ENCODE peak calls at places on chromosome 5, in eight cellular contexts. I, D, S, A, E, G, M and K are unnamed samples.

GRCh38 chr5:107532182-107532878 is 138.4 kb downstream of the EFNA5 start:
- DNase-seq in I (no peak), D (no peak), S (no peak), A (no peak), E (no peak), G (no peak), M (no peak), K (no peak)

GRCh38 chr5:150155258-150156032 is at the start of gene PDGFRB:
- DNase-seq in I (no peak), D (no peak), S (peak), A (peak), E (peak), G (peak), M (peak), K (peak)

GRCh38 chr5:166772770-166773169 is 1518.7 kb upstream of the WWC1 start:
- DNase-seq in I (no peak), D (peak), S (no peak), A (no peak), E (no peak), G (peak), M (no peak), K (no peak)

GRCh38 chr5:37847978-37848425 is 8.2 kb upstream of the GDNF start:
- DNase-seq in I (no peak), D (no peak), S (no peak), A (no peak), E (no peak), G (peak), M (no peak), K (no peak)

GRCh38 chr5:180603076-180603591 is 11.8 kb upstream of the SCGB3A1 start:
- DNase-seq in I (no peak), D (no peak), S (no peak), A (no peak), E (no peak), G (no peak), M (no peak), K (no peak)

GRCh38 chr5:170436335-170436734 is 47.2 kb upstream of the KCNMB1 start:
- DNase-seq in I (no peak), D (no peak), S (no peak), A (no peak), E (no peak), G (no peak), M (no peak), K (no peak)

GRCh38 chr5:89756955-89757354 is 652.6 kb downstream of the CETN3 start:
- DNase-seq in I (no peak), D (no peak), S (no peak), A (no peak), E (no peak), G (no peak), M (no peak), K (no peak)

GRCh38 chr5:14665949-14666741 is 1.6 kb downstream of the OTULIN start:
- DNase-seq in I (peak), D (no peak), S (no peak), A (no peak), E (peak), G (no peak), M (no peak), K (no peak)

GRCh38 chr5:135553688-135554462 is 18.1 kb upstream of the NEUROG1 start:
- DNase-seq in I (no peak), D (no peak), S (peak), A (no peak), E (no peak), G (no peak), M (no peak), K (no peak)

GRCh38 chr5:170473642-170474041 is 30.2 kb upstream of the KCNIP1 start:
- DNase-seq in I (no peak), D (no peak), S (no peak), A (no peak), E (no peak), G (no peak), M (no peak), K (no peak)

GRCh38 chr5:116944171-116944570 is 369.5 kb upstream of the SEMA6A start:
- DNase-seq in I (no peak), D (no peak), S (no peak), A (no peak), E (no peak), G (peak), M (no peak), K (no peak)

GRCh38 chr5:177111720-177112394 is 21.7 kb upstream of the NSD1 start:
- DNase-seq in I (peak), D (no peak), S (no peak), A (peak), E (peak), G (no peak), M (peak), K (peak)

GRCh38 chr5:111993242-111993641 is 236.2 kb upstream of the NREP start:
- DNase-seq in I (no peak), D (no peak), S (no peak), A (no peak), E (no peak), G (no peak), M (no peak), K (no peak)

GRCh38 chr5:151585970-151586369 is 5.2 kb downstream of the FAT2 start:
- DNase-seq in I (no peak), D (no peak), S (no peak), A (no peak), E (no peak), G (no peak), M (no peak), K (no peak)

GRCh38 chr5:108061941-108062340 is 320.0 kb downstream of the FBXL17 start:
- DNase-seq in I (no peak), D (no peak), S (no peak), A (no peak), E (no peak), G (peak), M (no peak), K (no peak)

GRCh38 chr5:159616967-159617366 is 286.7 kb upstream of the IL12B start:
- DNase-seq in I (no peak), D (no peak), S (no peak), A (no peak), E (no peak), G (peak), M (peak), K (no peak)

GRCh38 chr5:133612021-133612860 is at the start of gene FSTL4:
- DNase-seq in I (no peak), D (no peak), S (no peak), A (peak), E (no peak), G (no peak), M (no peak), K (peak)

GRCh38 chr5:113336975-113337374 is 97.8 kb downstream of the TSSK1B start:
- DNase-seq in I (no peak), D (no peak), S (no peak), A (no peak), E (no peak), G (peak), M (peak), K (no peak)